ENCODE peak calls at places on chromosome 21, in seven cellular contexts. C is foreskin fibroblast, R is breast epithelium, M is lung, L is brain microvascular endothelial cell, W is ovary, D is colonic mucosa. G is an unnamed sample.

GRCh38 chr21:34606051-34606450 is 8.9 kb downstream of the RCAN1 start:
- DNase-seq in D (no peak), C (no peak), W (no peak), L (no peak), R (no peak), M (no peak), G (no peak)

GRCh38 chr21:34936299-34936698 is 112.8 kb downstream of the RUNX1 start:
- DNase-seq in M (no peak), C (peak), L (no peak), D (no peak), W (no peak), R (no peak), G (no peak)

GRCh38 chr21:15457962-15458361 is 271.8 kb upstream of the USP25 start:
- DNase-seq in L (no peak), C (no peak), M (no peak), R (no peak), W (no peak), D (no peak), G (no peak)

GRCh38 chr21:22235866-22236590 is 1237.8 kb downstream of the NCAM2 start:
- DNase-seq in C (no peak), D (no peak), L (no peak), M (no peak), W (no peak), R (no peak), G (no peak)

GRCh38 chr21:43757601-43758000 is 18.5 kb downstream of the CSTB start:
- DNase-seq in C (no peak), D (no peak), M (no peak), W (peak), L (no peak), R (no peak), G (no peak)

GRCh38 chr21:30478015-30478414 is 2.2 kb downstream of the KRTAP19-1 start:
- DNase-seq in D (no peak), M (no peak), R (no peak), L (no peak), C (no peak), W (no peak), G (no peak)

GRCh38 chr21:29487154-29487553 is 188.4 kb downstream of the BACH1 start:
- DNase-seq in L (no peak), R (no peak), D (no peak), M (no peak), W (no peak), C (no peak), G (no peak)

GRCh38 chr21:16773206-16773605 is 739.6 kb upstream of the CXADR start:
- DNase-seq in M (no peak), D (no peak), R (no peak), L (no peak), C (peak), W (no peak), G (no peak)

GRCh38 chr21:34204481-34205439 is 131.4 kb downstream of the MRPS6 start:
- DNase-seq in D (no peak), C (no peak), W (no peak), M (no peak), L (no peak), R (no peak), G (no peak)

GRCh38 chr21:45091540-45092322 is 17.4 kb downstream of the ADARB1 start:
- DNase-seq in R (no peak), W (no peak), L (no peak), D (no peak), C (no peak), M (no peak), G (no peak)

GRCh38 chr21:28393279-28393678 is 599.4 kb downstream of the LTN1 start:
- DNase-seq in L (no peak), R (no peak), C (no peak), W (no peak), M (no peak), D (peak), G (no peak)

GRCh38 chr21:34319585-34319984 is 44.2 kb upstream of the KCNE2 start:
- DNase-seq in L (no peak), W (no peak), M (no peak), R (no peak), D (no peak), C (no peak), G (no peak)

GRCh38 chr21:44732263-44732662 is 20.9 kb upstream of the TSPEAR start:
- DNase-seq in W (no peak), D (no peak), R (no peak), C (no peak), M (no peak), L (no peak), G (no peak)

GRCh38 chr21:29260461-29260860 is 38.3 kb upstream of the BACH1 start:
- DNase-seq in C (no peak), R (no peak), D (no peak), L (no peak), M (no peak), W (no peak), G (no peak)

GRCh38 chr21:22561946-22562345 is 1563.7 kb downstream of the NCAM2 start:
- DNase-seq in L (no peak), W (no peak), M (no peak), R (no peak), C (no peak), D (no peak), G (no peak)

GRCh38 chr21:34915364-34915834 is 133.7 kb downstream of the RUNX1 start:
- DNase-seq in R (no peak), L (no peak), C (peak), W (no peak), M (no peak), D (no peak), G (no peak)

GRCh38 chr21:45411810-45412206 is 6.8 kb downstream of the COL18A1 start:
- DNase-seq in C (no peak), L (no peak), W (peak), R (no peak), D (no peak), M (no peak), G (no peak)

GRCh38 chr21:35969281-35969680 is 91.0 kb downstream of the SETD4 start:
- DNase-seq in R (no peak), D (no peak), C (no peak), M (no peak), W (no peak), L (no peak), G (no peak)
- TF ChIP-seq CTCF in R (no peak), D (no peak), C (no peak), M (no peak), W (no peak), L (no peak), G (no peak)

GRCh38 chr21:39175154-39175553 is 8.1 kb downstream of the PSMG1 start:
- DNase-seq in R (no peak), C (peak), M (no peak), D (no peak), W (no peak), L (no peak), G (no peak)
- TF ChIP-seq CTCF in R (peak), C (peak), M (no peak), D (peak), W (no peak), L (peak), G (peak)

DNA sequence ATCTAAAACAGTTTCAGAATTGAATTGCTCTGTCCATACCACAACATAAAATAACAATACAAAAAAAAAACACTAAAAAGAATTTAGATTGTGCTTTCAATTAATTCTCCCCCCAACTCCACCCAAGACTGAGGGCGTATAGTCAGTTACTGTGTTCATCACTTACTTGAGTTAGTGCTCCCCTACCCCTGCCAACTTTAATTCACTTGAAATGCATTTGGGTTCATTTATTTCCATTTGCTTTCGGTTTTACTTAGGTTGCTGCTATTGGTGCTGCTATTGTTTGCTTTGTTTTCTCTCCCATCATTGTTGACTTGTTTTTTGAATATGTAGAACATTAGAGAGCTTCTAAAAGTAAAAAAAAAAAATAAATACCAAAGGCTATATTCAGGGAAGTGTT is 10.7 kb upstream of the CYYR1 start:
- DNase-seq in L (no peak), C (no peak), R (no peak), D (no peak), M (no peak), W (no peak), G (no peak)
- TF ChIP-seq CTCF in L (no peak), C (no peak), R (no peak), D (no peak), M (no peak), W (no peak), G (no peak)

GRCh38 chr21:19683492-19683891 is 1279.9 kb upstream of the TMPRSS15 start:
- DNase-seq in D (no peak), M (no peak), W (no peak), R (no peak), L (no peak), C (no peak), G (no peak)
- TF ChIP-seq CTCF in D (no peak), M (no peak), W (no peak), R (no peak), L (no peak), C (no peak), G (no peak)

DNA sequence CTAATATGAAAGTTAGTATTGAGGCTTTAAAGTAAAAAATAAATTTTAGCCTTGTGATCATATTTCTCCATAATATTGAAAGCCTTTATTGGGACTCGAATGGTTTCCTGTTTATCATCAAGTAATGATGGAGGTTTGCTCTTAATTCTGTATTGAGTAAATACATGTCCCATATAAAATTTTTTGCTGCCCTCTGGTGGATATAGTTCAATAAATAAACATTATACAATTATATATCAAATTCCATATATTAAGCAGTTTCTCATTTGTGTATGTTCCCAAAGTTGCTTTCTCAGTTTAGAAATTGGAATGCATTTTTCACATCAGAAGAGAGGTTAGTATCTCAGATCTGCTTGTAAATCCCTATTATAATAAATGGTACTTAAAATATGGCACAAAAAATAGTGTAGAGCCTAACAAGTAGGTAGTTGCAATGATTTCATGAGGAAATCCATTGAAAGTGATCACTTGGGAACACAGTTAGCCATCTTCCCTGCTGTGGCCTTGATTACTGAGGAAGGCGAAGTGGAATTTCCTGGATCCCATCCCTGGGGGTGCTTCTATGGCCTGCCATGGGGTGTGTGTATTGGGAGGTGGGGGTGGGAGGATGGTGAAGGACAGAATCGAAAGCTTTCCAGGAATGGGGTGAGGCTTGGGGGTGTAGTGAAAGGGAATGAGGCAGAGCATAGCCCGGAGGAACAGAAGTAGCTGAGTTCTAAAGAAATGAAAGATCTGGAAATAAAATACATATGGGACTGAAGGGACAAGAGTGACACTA is 84.1 kb upstream of the C21orf91 start:
- DNase-seq in C (peak), M (no peak), W (no peak), R (no peak), D (no peak), L (no peak), G (peak)
- TF ChIP-seq CTCF in C (no peak), M (peak), W (no peak), R (peak), D (no peak), L (no peak), G (no peak)

GRCh38 chr21:33132054-33132453 is 62.1 kb downstream of the OLIG1 start:
- DNase-seq in C (no peak), W (no peak), R (no peak), L (no peak), M (no peak), D (no peak), G (no peak)
- TF ChIP-seq CTCF in C (no peak), W (no peak), R (no peak), L (peak), M (no peak), D (no peak), G (no peak)

GRCh38 chr21:41726970-41727783 is 39.7 kb downstream of the RIPK4 start:
- DNase-seq in D (no peak), W (no peak), C (peak), L (peak), R (peak), M (no peak), G (peak)
- TF ChIP-seq CTCF in D (no peak), W (no peak), C (no peak), L (no peak), R (no peak), M (no peak), G (no peak)

GRCh38 chr21:37914211-37914900 is 1.9 kb downstream of the KCNJ6 start:
- DNase-seq in M (no peak), C (peak), W (no peak), L (peak), D (no peak), R (no peak), G (no peak)

GRCh38 chr21:37907076-37907475 is 9.2 kb downstream of the KCNJ6 start:
- DNase-seq in W (no peak), L (no peak), C (no peak), M (no peak), R (no peak), D (no peak), G (no peak)

GRCh38 chr21:37908691-37909090 is 7.6 kb downstream of the KCNJ6 start:
- DNase-seq in W (no peak), C (no peak), D (no peak), M (no peak), L (no peak), R (no peak), G (no peak)

GRCh38 chr21:37912616-37913015 is 3.6 kb downstream of the KCNJ6 start:
- DNase-seq in M (no peak), C (no peak), L (no peak), D (no peak), W (no peak), R (no peak), G (no peak)

GRCh38 chr21:37909936-37910335 is 6.3 kb downstream of the KCNJ6 start:
- DNase-seq in D (no peak), C (peak), L (no peak), R (no peak), W (no peak), M (no peak), G (no peak)
- TF ChIP-seq CTCF in D (no peak), C (peak), L (peak), R (no peak), W (no peak), M (no peak), G (no peak)

GRCh38 chr21:31514598-31514997 is 144.9 kb upstream of the SOD1 start:
- DNase-seq in C (no peak), L (peak), D (no peak), M (no peak), W (no peak), R (no peak), G (no peak)
- TF ChIP-seq CTCF in C (no peak), L (peak), D (no peak), M (no peak), W (no peak), R (no peak), G (peak)

GRCh38 chr21:46414965-46415275 is 43.8 kb upstream of the DIP2A start:
- DNase-seq in R (no peak), L (no peak), C (no peak), D (no peak), M (no peak), W (no peak), G (no peak)
- TF ChIP-seq CTCF in R (no peak), L (no peak), C (no peak), D (no peak), M (no peak), W (no peak), G (no peak)